ENCODE peak calls at places on chromosomes 16 and 17, in four cellular contexts. V, I, T and Q are unnamed samples.

GRCh38 chr17:42180411-42180921 is 476 bp downstream of the KCNH4 start:
- DNase-seq in T (no peak), V (no peak), I (no peak), Q (no peak)

GRCh38 chr16:2715519-2715918 is 4.5 kb downstream of the PRSS27 start:
- DNase-seq in V (peak), T (peak), I (peak), Q (peak)

GRCh38 chr17:27756467-27757371 is 43.6 kb downstream of the NOS2 start:
- DNase-seq in V (peak), T (peak), I (no peak), Q (peak)

GRCh38 chr17:58756246-58757161 is 850 bp downstream of the PPM1E start:
- DNase-seq in I (peak), V (peak), T (no peak), Q (peak)

GRCh38 chr16:54327609-54328008 is 41.0 kb upstream of the IRX3 start:
- DNase-seq in I (no peak), T (no peak), V (no peak), Q (no peak)

GRCh38 chr17:77790143-77790829 is 168.2 kb upstream of the TNRC6C start:
- DNase-seq in T (no peak), V (no peak), I (no peak), Q (no peak)

GRCh38 chr17:48492401-48493298 is 38.2 kb downstream of the HOXB1 start:
- DNase-seq in I (peak), T (peak), V (peak), Q (peak)

GRCh38 chr17:36609498-36609862 is 8.1 kb downstream of the MRM1 start:
- DNase-seq in T (no peak), V (no peak), I (no peak), Q (no peak)

GRCh38 chr17:79843917-79844815 is 4.9 kb upstream of the CBX4 start:
- DNase-seq in I (no peak), V (peak), T (no peak), Q (no peak)

GRCh38 chr17:48995871-48996695 is 1.1 kb upstream of the IGF2BP1 start:
- DNase-seq in T (no peak), I (no peak), V (no peak), Q (peak)